ENCODE peak calls at places on chromosomes 5 and 9, in eight cellular contexts. Z is HCT116, X is H1, N is GM12878, T is SK-N-SH, V is K562, G is HepG2, K is GM23338. Q is an unnamed sample.

GRCh38 chr9:78017294-78017693 is 14.3 kb downstream of the GNAQ start:
- DNase-seq in Z (no peak), X (no peak), N (no peak), T (no peak), V (no peak), G (no peak), K (no peak), Q (no peak)

GRCh38 chr9:19186240-19186639 is 44.3 kb upstream of the DENND4C start:
- DNase-seq in Z (no peak), X (no peak), N (no peak), T (no peak), V (no peak), G (no peak), K (no peak), Q (no peak)

GRCh38 chr9:32579706-32580331 is 6.9 kb upstream of the NDUFB6 start:
- DNase-seq in Z (peak; percentile 48), X (no peak), N (no peak), T (peak; percentile 45), V (peak; percentile 40), G (peak; percentile 38), K (peak; percentile 71), Q (peak; percentile 67)

GRCh38 chr5:80408976-80409926 is 1.4 kb downstream of the ZFYVE16 start:
- DNase-seq in Z (no peak), X (no peak), N (no peak), T (peak; percentile 26), V (no peak), G (no peak), K (peak; percentile 5), Q (peak; percentile 29)

GRCh38 chr9:86359480-86359879 is 5.3 kb upstream of the TUT7 start:
- DNase-seq in Z (no peak), X (no peak), N (no peak), T (no peak), V (no peak), G (no peak), K (no peak), Q (no peak)

GRCh38 chr5:132773114-132773513 is 3.9 kb downstream of the SEPTIN8 start:
- DNase-seq in Z (no peak), X (no peak), N (no peak), T (peak; percentile 15), V (no peak), G (no peak), K (no peak), Q (no peak)

GRCh38 chr5:179422840-179423523 is 77.7 kb upstream of the ADAMTS2 start:
- DNase-seq in Z (no peak), X (no peak), N (no peak), T (peak; percentile 20), V (no peak), G (no peak), K (no peak), Q (no peak)

GRCh38 chr5:154179846-154180710 is 10.5 kb upstream of the GALNT10 start:
- DNase-seq in Z (peak; percentile 40), X (no peak), N (no peak), T (peak; percentile 64), V (peak; percentile 64), G (peak; percentile 60), K (peak; percentile 85), Q (peak; percentile 64)

GRCh38 chr9:2679011-2679410 is 38.3 kb upstream of the KCNV2 start:
- DNase-seq in Z (no peak), X (no peak), N (no peak), T (no peak), V (no peak), G (no peak), K (no peak), Q (no peak)

GRCh38 chr9:42852133-42852532 is 668.7 kb downstream of the SPATA31A6 start:
- DNase-seq in Z (no peak), X (peak; percentile 44), N (no peak), T (peak; percentile 70), V (no peak), G (peak; percentile 52), K (peak; percentile 71), Q (no peak)

GRCh38 chr5:177472460-177473441 is 683 bp downstream of the DBN1 start:
- DNase-seq in Z (no peak), X (no peak), N (no peak), T (peak; percentile 92), V (peak; percentile 87), G (peak; percentile 25), K (peak; percentile 62), Q (peak; percentile 54)
- TF ChIP-seq POLR2AphosphoS5 in Z (no peak), X (peak; percentile 77), N (no peak), T (no peak), V (no peak), G (no peak), K (peak; percentile 49), Q (peak; percentile 68)

DNA sequence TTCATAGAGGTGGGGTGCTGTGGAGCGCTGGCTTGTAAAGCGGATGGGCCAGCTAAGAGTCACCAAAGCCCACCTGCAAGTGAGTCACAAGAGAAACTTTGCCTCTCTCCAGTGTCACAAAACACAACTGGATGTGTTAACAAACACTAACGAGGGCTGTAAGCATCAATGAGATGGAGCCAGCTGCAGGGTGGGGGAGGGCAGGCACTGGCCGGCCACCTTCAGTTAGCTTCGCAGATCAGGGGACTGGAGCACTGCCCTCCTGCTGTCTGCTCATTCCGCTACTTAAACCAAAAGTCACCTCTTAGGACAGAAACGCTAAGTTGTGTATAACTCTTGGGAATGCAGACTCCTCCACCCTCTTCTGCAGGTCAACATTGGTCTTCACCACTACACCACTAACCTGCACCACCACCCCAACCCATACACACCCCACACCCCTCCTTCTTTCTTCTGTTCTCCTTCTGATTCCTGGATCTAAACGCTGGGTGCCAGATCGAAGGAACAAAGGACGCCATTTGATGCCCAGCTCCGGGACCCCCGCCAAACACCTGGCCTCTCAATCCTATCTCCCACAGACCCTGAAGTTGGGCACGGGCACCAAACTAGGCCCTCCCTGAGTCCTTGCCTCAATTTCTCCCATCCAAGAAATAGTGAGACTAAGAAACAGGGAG is 2.1 kb downstream of the ARSI start:
- DNase-seq in Z (no peak), X (no peak), N (no peak), T (no peak), V (no peak), G (no peak), K (peak; percentile 19), Q (no peak)
- H3K27me3 ChIP-seq in Z (no peaks in the 10 kb centered on the region), X (peaks cover 12% of the 10 kb centered on the region), N (no peaks in the 10 kb centered on the region), T (no peaks in the 10 kb centered on the region), V (peaks cover 9% of the 10 kb centered on the region), G (no peaks in the 10 kb centered on the region), K (peaks cover 12% of the 10 kb centered on the region), Q (peaks cover 39% of the 10 kb centered on the region)

GRCh38 chr9:35726876-35727438 is 5.0 kb downstream of the TLN1 start:
- DNase-seq in Z (no peak), X (no peak), N (no peak), T (no peak), V (no peak), G (peak; percentile 35), K (peak; percentile 29), Q (peak; percentile 72)
- H3K79me2 ChIP-seq in Z (peaks cover 58% of the 10 kb centered on the region), X (peaks cover 54% of the 10 kb centered on the region), N (peaks cover 62% of the 10 kb centered on the region), T (peaks cover 93% of the 10 kb centered on the region), V (peaks cover 67% of the 10 kb centered on the region), G (peaks cover 53% of the 10 kb centered on the region), K (peaks cover 43% of the 10 kb centered on the region), Q (peaks cover 82% of the 10 kb centered on the region)

GRCh38 chr5:52772668-52773067 is 15.0 kb upstream of the ITGA1 start:
- DNase-seq in Z (no peak), X (no peak), N (no peak), T (no peak), V (no peak), G (no peak), K (no peak), Q (no peak)
- TF ChIP-seq POLR2AphosphoS5 in Z (no peak), X (no peak), N (no peak), T (no peak), V (no peak), G (no peak), K (no peak), Q (no peak)

GRCh38 chr9:110767559-110768063 is 99.0 kb downstream of the MUSK start:
- DNase-seq in Z (no peak), X (no peak), N (no peak), T (no peak), V (no peak), G (no peak), K (no peak), Q (no peak)
- H3K27me3 ChIP-seq in Z (no peaks in the 10 kb centered on the region), X (no peaks in the 10 kb centered on the region), N (no peaks in the 10 kb centered on the region), T (no peaks in the 10 kb centered on the region), V (no peaks in the 10 kb centered on the region), G (no peaks in the 10 kb centered on the region), K (no peaks in the 10 kb centered on the region), Q (no peaks in the 10 kb centered on the region)

GRCh38 chr5:177440990-177441780 is 5.4 kb upstream of the PRR7 start:
- DNase-seq in Z (no peak), X (no peak), N (no peak), T (no peak), V (no peak), G (no peak), K (no peak), Q (no peak)
- H3K79me2 ChIP-seq in Z (peaks cover 30% of the 10 kb centered on the region), X (no peaks in the 10 kb centered on the region), N (peaks cover under 1% of the 10 kb centered on the region), T (peaks cover 20% of the 10 kb centered on the region), V (no peaks in the 10 kb centered on the region), G (no peaks in the 10 kb centered on the region), K (no peaks in the 10 kb centered on the region), Q (no peaks in the 10 kb centered on the region)

GRCh38 chr9:38031594-38031993 is 37.4 kb downstream of the SHB start:
- DNase-seq in Z (no peak), X (no peak), N (no peak), T (no peak), V (no peak), G (no peak), K (no peak), Q (no peak)
- TF ChIP-seq POLR2AphosphoS5 in Z (no peak), X (no peak), N (no peak), T (no peak), V (no peak), G (no peak), K (no peak), Q (no peak)

DNA sequence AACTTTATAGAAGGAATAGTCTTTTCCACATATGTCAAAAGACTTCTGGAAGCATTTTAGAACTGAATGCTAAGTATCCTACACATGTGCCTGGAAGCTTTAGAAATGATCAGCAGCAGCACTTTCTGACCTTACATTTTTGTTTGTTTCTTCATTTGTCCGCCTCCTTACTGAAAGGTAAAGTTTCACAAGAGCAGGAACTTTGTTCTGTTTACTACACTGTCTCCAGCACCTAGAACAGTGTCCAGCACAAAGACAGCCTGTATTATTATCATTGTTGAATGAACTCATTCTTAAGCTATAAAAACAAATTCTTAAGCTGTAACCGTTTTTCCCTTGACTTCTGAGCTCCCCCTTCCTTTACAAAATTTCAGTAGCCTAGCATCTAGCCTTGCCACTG is 14.8 kb downstream of the PIP5K1B start:
- DNase-seq in Z (no peak), X (no peak), N (no peak), T (no peak), V (no peak), G (peak; percentile 47), K (no peak), Q (no peak)
- H3K27me3 ChIP-seq in Z (peaks cover 46% of the 10 kb centered on the region), X (no peaks in the 10 kb centered on the region), N (no peaks in the 10 kb centered on the region), T (no peaks in the 10 kb centered on the region), V (no peaks in the 10 kb centered on the region), G (no peaks in the 10 kb centered on the region), K (no peaks in the 10 kb centered on the region), Q (no peaks in the 10 kb centered on the region)

DNA sequence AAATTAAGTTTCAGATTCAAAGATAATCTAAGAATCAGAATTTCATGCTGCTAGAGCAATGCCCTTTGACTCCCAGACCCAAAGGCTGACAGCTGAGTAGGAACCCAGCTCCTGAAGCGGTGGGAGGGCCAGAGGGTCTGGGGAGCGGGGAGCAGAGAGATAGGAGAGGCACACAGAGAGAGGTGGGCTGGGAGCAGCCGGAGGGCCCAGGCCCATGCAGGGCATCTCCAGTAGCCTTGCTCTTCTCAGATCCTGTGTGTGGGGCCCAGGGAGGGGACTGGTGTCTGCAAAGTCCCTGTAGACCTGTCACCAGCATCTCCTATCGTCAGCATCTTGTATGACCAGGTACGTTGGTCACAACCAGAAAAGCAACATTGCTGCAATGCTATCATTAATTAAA is 75.3 kb upstream of the OLFM1 start:
- DNase-seq in Z (no peak), X (no peak), N (no peak), T (no peak), V (no peak), G (no peak), K (no peak), Q (no peak)
- H3K79me2 ChIP-seq in Z (no peaks in the 10 kb centered on the region), X (no peaks in the 10 kb centered on the region), N (no peaks in the 10 kb centered on the region), T (no peaks in the 10 kb centered on the region), V (no peaks in the 10 kb centered on the region), G (no peaks in the 10 kb centered on the region), K (no peaks in the 10 kb centered on the region), Q (no peaks in the 10 kb centered on the region)